ENCODE peak calls at places on chromosomes 1 and 21, in four cellular contexts. G, F, B and L are unnamed samples.
A peak's percentile ranks its signal among the peaks of the same experiment; 100 is the strongest.

GRCh38 chr1:152047607-152047953 is 10.8 kb upstream of the S100A11 start:
- DNase-seq in G (no peak), F (no peak), B (no peak), L (no peak)

GRCh38 chr1:76868916-76869315 is 1.6 kb downstream of the ST6GALNAC5 start:
- DNase-seq in G (no peak), F (peak; percentile 60), B (no peak), L (no peak)

GRCh38 chr1:42690477-42691156 is 8.4 kb downstream of the YBX1 start:
- DNase-seq in G (no peak), F (no peak), B (no peak), L (no peak)

GRCh38 chr1:240027059-240027462 is 64.6 kb upstream of the FMN2 start:
- DNase-seq in G (peak; percentile 40), F (peak; percentile 52), B (peak; percentile 9), L (peak; percentile 60)

GRCh38 chr1:78360584-78360983 is 130.2 kb upstream of the PTGFR start:
- DNase-seq in G (no peak), F (no peak), B (no peak), L (no peak)

GRCh38 chr1:65606426-65606825 is 186.0 kb downstream of the LEPR start:
- DNase-seq in G (no peak), F (no peak), B (no peak), L (no peak)

GRCh38 chr1:235714205-235714897 is 64.8 kb upstream of the GNG4 start:
- DNase-seq in G (no peak), F (no peak), B (no peak), L (no peak)

GRCh38 chr1:24501371-24502167 is 1.1 kb upstream of the RCAN3 start:
- DNase-seq in G (no peak), F (no peak), B (no peak), L (peak; percentile 21)

GRCh38 chr1:181166377-181167196 is 78.1 kb downstream of the IER5 start:
- DNase-seq in G (peak; percentile 85), F (peak; percentile 80), B (peak; percentile 77), L (peak; percentile 80)

GRCh38 chr1:27607239-27607804 is 3.4 kb upstream of the AHDC1 start:
- DNase-seq in G (peak; percentile 87), F (peak; percentile 77), B (peak; percentile 96), L (no peak)

GRCh38 chr1:186519981-186520380 is 59.1 kb upstream of the PDC start:
- DNase-seq in G (no peak), F (no peak), B (no peak), L (no peak)

GRCh38 chr21:33011462-33011861 is 14.3 kb upstream of the OLIG2 start:
- DNase-seq in G (no peak), F (no peak), B (peak; percentile 57), L (peak; percentile 76)
- TF ChIP-seq HMGXB4 in G (no peak), F (no peak), B (no peak), L (no peak)

GRCh38 chr1:168146160-168146539 is 9.4 kb upstream of the GPR161 start:
- DNase-seq in G (no peak), F (no peak), B (no peak), L (no peak)
- TF ChIP-seq NR3C1 in G (no peak), F (no peak), B (no peak), L (no peak)

DNA sequence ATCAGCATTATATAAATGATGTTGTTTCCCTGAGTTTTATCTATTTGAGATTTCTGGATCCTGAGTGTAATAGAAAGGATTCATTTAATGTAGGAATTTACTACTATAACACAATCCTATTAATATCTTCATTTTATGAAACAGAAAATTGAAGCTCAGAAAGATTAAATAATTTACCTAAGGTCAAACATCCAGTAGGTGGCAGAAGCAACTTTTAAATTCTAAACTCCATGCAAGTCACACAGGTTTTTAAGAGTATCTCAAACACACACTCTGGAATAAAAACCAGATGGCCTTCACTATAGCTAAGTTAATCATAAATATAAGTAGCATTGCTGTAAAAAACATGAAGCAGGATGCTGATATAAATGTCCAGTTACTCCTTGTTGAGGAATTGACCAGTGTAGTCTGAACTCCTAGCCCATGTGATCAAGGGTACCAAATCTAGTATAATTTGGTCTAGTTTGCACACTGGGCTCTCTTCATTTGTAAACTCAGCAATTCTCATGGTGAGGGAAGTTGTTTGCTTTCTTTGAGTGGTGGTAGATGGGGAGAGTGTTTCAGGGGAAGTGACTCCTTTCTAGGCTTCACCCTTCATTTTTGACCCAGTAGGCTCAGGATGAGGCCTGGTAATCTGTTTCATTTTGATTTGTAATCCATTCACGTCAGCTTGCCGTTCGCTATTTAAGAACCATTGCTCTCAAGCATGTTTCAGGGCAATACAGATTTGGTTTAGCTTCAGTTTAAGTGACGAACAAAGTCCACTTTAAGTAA is 9.3 kb upstream of the FMO3 start:
- DNase-seq in G (no peak), F (no peak), B (no peak), L (no peak)
- TF ChIP-seq HMGXB4 in G (no peak), F (no peak), B (no peak), L (no peak)

GRCh38 chr1:56830052-56830451 is 10.8 kb upstream of the FYB2 start:
- DNase-seq in G (peak; percentile 24), F (no peak), B (no peak), L (no peak)
- TF ChIP-seq NR3C1 in G (no peak), F (no peak), B (no peak), L (no peak)

GRCh38 chr1:230299148-230300006 is 126.8 kb downstream of the PGBD5 start:
- DNase-seq in G (no peak), F (no peak), B (peak; percentile 82), L (no peak)
- TF ChIP-seq HMGXB4 in G (no peak), F (no peak), B (no peak), L (no peak)